ENCODE peak calls at places on chromosome 16, in four cellular contexts. X, N, P and A are unnamed samples.

GRCh38 chr16:47728229-47728628 is 267.1 kb downstream of the PHKB start:
- DNase-seq in X (no peak), N (no peak), P (no peak), A (no peak)

GRCh38 chr16:73713817-73714495 is 582.7 kb upstream of the PSMD7 start:
- DNase-seq in X (no peak), N (no peak), P (no peak), A (no peak)

GRCh38 chr16:81462683-81463082 is 18.1 kb downstream of the CMIP start:
- DNase-seq in X (no peak), N (no peak), P (no peak), A (no peak)

GRCh38 chr16:67644038-67644437 is 906 bp upstream of the CARMIL2 start:
- DNase-seq in X (no peak), N (no peak), P (no peak), A (no peak)

GRCh38 chr16:72937916-72938315 is 110.0 kb downstream of the ZFHX3 start:
- DNase-seq in X (no peak), N (no peak), P (peak), A (no peak)

GRCh38 chr16:28204211-28204610 is 7.6 kb downstream of the XPO6 start:
- DNase-seq in X (no peak), N (no peak), P (no peak), A (no peak)

GRCh38 chr16:50674831-50675230 is 6.3 kb downstream of the SNX20 start:
- DNase-seq in X (no peak), N (no peak), P (no peak), A (no peak)

GRCh38 chr16:78503501-78504110 is 404.2 kb downstream of the WWOX start:
- DNase-seq in X (peak), N (peak), P (no peak), A (peak)

GRCh38 chr16:31007684-31008083 is 2.8 kb downstream of the STX1B start:
- DNase-seq in X (no peak), N (no peak), P (no peak), A (no peak)

GRCh38 chr16:61730997-61731396 is 305.2 kb downstream of the CDH8 start:
- DNase-seq in X (no peak), N (no peak), P (no peak), A (no peak)